ENCODE peak calls at places on chromosomes 13 and 19, in ten cellular contexts. I is HuH-7.5; E is activated T-helper 1 cell treated with anti-CD3 and anti-CD28 coated beads, Interleukin-12 subunit alpha, Interleukin-12 subunit beta, Interleukin-2, Interleukin-4 antibody, amounts not matched to agents 30 ng/mL and 10 ng/mL and 1 ng/mL, durations not matched to agents 14 hours and 24 hours and 36 hours; H is ascending aorta; X is posterior vena cava; F is amniotic stem cell; N is NCI-H1417 treated with DMSO at 0.1 percent for 48 hours; L is stimulated activated CD4-positive, alpha-beta T cell treated with anti-CD3 and anti-CD28 coated beads, Interleukin-4, amount 100 ng/mL, for 48 hours; D is ureter; G is uterus. R is an unnamed sample.

GRCh38 chr19:17632577-17632976 is 55.6 kb downstream of the UNC13A start:
- DNase-seq in E (no peak), L (no peak), X (no peak), D (no peak), H (no peak), I (no peak), N (no peak), F (no peak), G (no peak), R (no peak)

GRCh38 chr13:44142911-44143665 is 230.5 kb upstream of the SERP2 start:
- DNase-seq in N (no peak), D (no peak), F (no peak), H (no peak), G (no peak), L (no peak), E (no peak), I (no peak), X (no peak), R (no peak)

GRCh38 chr13:76944457-76944856 is 3.9 kb upstream of the ACOD1 start:
- DNase-seq in F (peak; percentile 13), L (no peak), D (no peak), I (no peak), E (no peak), X (no peak), H (no peak), N (no peak), G (no peak), R (no peak)

GRCh38 chr19:6947745-6948144 is 60.4 kb downstream of the ADGRE1 start:
- DNase-seq in H (no peak), L (peak; percentile 49), N (no peak), D (no peak), G (no peak), X (no peak), E (peak; percentile 56), F (no peak), I (no peak), R (no peak)

GRCh38 chr13:75762066-75762937 is 126.2 kb downstream of the LMO7 start:
- DNase-seq in L (peak; percentile 19), F (no peak), X (no peak), D (peak; percentile 46), I (no peak), N (no peak), E (peak; percentile 36), H (no peak), G (no peak), R (no peak)

GRCh38 chr19:737591-738093 is 13.3 kb upstream of the MISP start:
- DNase-seq in N (no peak), E (peak; percentile 26), D (no peak), I (peak; percentile 98), G (no peak), H (no peak), L (peak; percentile 45), F (no peak), X (no peak), R (no peak)

GRCh38 chr13:76936736-76937135 is 11.6 kb upstream of the ACOD1 start:
- DNase-seq in I (no peak), G (no peak), D (no peak), E (no peak), N (no peak), L (no peak), X (no peak), F (no peak), H (no peak), R (no peak)

GRCh38 chr13:74056829-74057564 is 77.2 kb downstream of the KLF12 start:
- DNase-seq in E (no peak), I (no peak), L (no peak), F (no peak), G (peak; percentile 24), N (no peak), H (no peak), D (peak; percentile 46), X (peak; percentile 82), R (no peak)

GRCh38 chr13:100710176-100710575 is 35.6 kb upstream of the TMTC4 start:
- DNase-seq in I (no peak), X (no peak), L (no peak), G (no peak), F (no peak), N (no peak), E (no peak), D (no peak), H (no peak), R (no peak)

GRCh38 chr13:102233566-102234208 is 168.2 kb downstream of the FGF14 start:
- DNase-seq in D (no peak), X (no peak), N (no peak), F (no peak), I (no peak), L (no peak), G (no peak), H (no peak), E (no peak), R (no peak)